ENCODE peak calls at places on chromosome 2, in seven cellular contexts. A, E, L, H, N, K and O are unnamed samples.

GRCh38 chr2:121076885-121077549 is 208.0 kb downstream of the TFCP2L1 start:
- DNase-seq in K (peak), H (no peak), N (peak), L (peak), A (peak), E (peak), O (peak)

GRCh38 chr2:1606421-1607235 is 137.7 kb downstream of the PXDN start:
- DNase-seq in K (no peak), E (no peak), H (no peak), A (no peak), L (no peak), N (no peak), O (no peak)

GRCh38 chr2:20357588-20358394 is 7.1 kb upstream of the PUM2 start:
- DNase-seq in A (peak), K (no peak), N (no peak), E (no peak), H (no peak), L (no peak), O (no peak)

GRCh38 chr2:48114256-48114655 is 208.0 kb upstream of the FBXO11 start:
- DNase-seq in E (no peak), N (peak), L (peak), K (peak), H (no peak), A (peak), O (no peak)

GRCh38 chr2:229701716-229702115 is 12.6 kb downstream of the DNER start:
- DNase-seq in E (no peak), K (no peak), L (no peak), N (no peak), H (no peak), A (no peak), O (no peak)

GRCh38 chr2:172088245-172089004 is 3.1 kb downstream of the DLX1 start:
- DNase-seq in A (no peak), E (no peak), H (no peak), K (no peak), L (no peak), N (no peak), O (peak)

GRCh38 chr2:10821291-10821690 is 8.7 kb upstream of the PDIA6 start:
- DNase-seq in E (no peak), N (no peak), H (no peak), K (no peak), A (peak), L (no peak), O (no peak)

GRCh38 chr2:235055891-235056516 is 104.2 kb downstream of the SH3BP4 start:
- DNase-seq in A (no peak), H (no peak), N (peak), K (no peak), E (peak), L (peak), O (peak)

GRCh38 chr2:41061371-41061770 is 609.5 kb upstream of the SLC8A1 start:
- DNase-seq in E (no peak), A (no peak), H (no peak), L (peak), K (no peak), N (no peak), O (no peak)

GRCh38 chr2:11753886-11754704 is 7.7 kb downstream of the LPIN1 start:
- DNase-seq in N (no peak), A (peak), H (no peak), K (peak), L (peak), E (no peak), O (peak)

GRCh38 chr2:64586883-64587481 is 62.9 kb downstream of the AFTPH start:
- DNase-seq in H (no peak), N (peak), L (peak), A (peak), E (peak), K (peak), O (peak)